ENCODE peak calls at places on chromosomes 12 and 14, in six cellular contexts. H is cardiac fibroblast; Y is HCT116; T is small intestine; U is NB4; D is CD8-positive, alpha-beta T cell. C is an unnamed sample.

GRCh38 chr12:59041241-59042121 is 121.2 kb upstream of the LRIG3 start:
- DNase-seq in D (no peak), H (peak), Y (peak), U (no peak), T (no peak), C (peak)

GRCh38 chr12:123034865-123035264 is 54.4 kb downstream of the ARL6IP4 start:
- DNase-seq in T (no peak), U (peak), D (no peak), H (no peak), Y (no peak), C (peak)

GRCh38 chr14:65776193-65776592 is 363.7 kb downstream of the FUT8 start:
- DNase-seq in D (no peak), T (peak), Y (no peak), U (no peak), H (no peak), C (no peak)

GRCh38 chr12:106766393-106766826 is 8.1 kb upstream of the RIC8B start:
- DNase-seq in D (no peak), H (peak), T (no peak), U (no peak), Y (no peak), C (no peak)

GRCh38 chr12:26939953-26940352 is 1.7 kb downstream of the FGFR1OP2 start:
- DNase-seq in H (no peak), Y (no peak), U (peak), D (no peak), T (peak), C (no peak)

GRCh38 chr12:130818381-130819247 is 20.4 kb downstream of the STX2 start:
- DNase-seq in H (peak), T (peak), D (peak), Y (no peak), U (peak), C (no peak)

GRCh38 chr14:104107101-104107581 is 21.6 kb downstream of the ASPG start:
- DNase-seq in U (no peak), H (no peak), Y (no peak), D (no peak), T (no peak), C (no peak)

GRCh38 chr12:111699-112591 is 45.4 kb downstream of the IQSEC3 start:
- DNase-seq in Y (no peak), H (no peak), D (no peak), U (no peak), T (no peak), C (no peak)

GRCh38 chr12:111246477-111247011 is 122.4 kb downstream of the PHETA1 start:
- DNase-seq in D (no peak), T (no peak), Y (no peak), U (no peak), H (no peak), C (no peak)

GRCh38 chr12:77324763-77325468 is 259.5 kb upstream of the E2F7 start:
- DNase-seq in U (peak), T (peak), Y (peak), H (peak), D (no peak), C (no peak)

GRCh38 chr12:52517005-52517835 is 3.0 kb downstream of the KRT5 start:
- DNase-seq in T (no peak), U (no peak), H (no peak), D (no peak), Y (no peak), C (no peak)

GRCh38 chr12:52515927-52516831 is 4.0 kb downstream of the KRT5 start:
- DNase-seq in T (no peak), D (no peak), U (no peak), H (peak), Y (no peak), C (no peak)

GRCh38 chr12:52513736-52514135 is 6.5 kb downstream of the KRT5 start:
- DNase-seq in U (no peak), D (no peak), T (no peak), Y (no peak), H (no peak), C (no peak)

GRCh38 chr12:52515319-52515646 is 4.9 kb downstream of the KRT5 start:
- DNase-seq in Y (no peak), D (no peak), H (no peak), U (no peak), T (no peak), C (no peak)

DNA sequence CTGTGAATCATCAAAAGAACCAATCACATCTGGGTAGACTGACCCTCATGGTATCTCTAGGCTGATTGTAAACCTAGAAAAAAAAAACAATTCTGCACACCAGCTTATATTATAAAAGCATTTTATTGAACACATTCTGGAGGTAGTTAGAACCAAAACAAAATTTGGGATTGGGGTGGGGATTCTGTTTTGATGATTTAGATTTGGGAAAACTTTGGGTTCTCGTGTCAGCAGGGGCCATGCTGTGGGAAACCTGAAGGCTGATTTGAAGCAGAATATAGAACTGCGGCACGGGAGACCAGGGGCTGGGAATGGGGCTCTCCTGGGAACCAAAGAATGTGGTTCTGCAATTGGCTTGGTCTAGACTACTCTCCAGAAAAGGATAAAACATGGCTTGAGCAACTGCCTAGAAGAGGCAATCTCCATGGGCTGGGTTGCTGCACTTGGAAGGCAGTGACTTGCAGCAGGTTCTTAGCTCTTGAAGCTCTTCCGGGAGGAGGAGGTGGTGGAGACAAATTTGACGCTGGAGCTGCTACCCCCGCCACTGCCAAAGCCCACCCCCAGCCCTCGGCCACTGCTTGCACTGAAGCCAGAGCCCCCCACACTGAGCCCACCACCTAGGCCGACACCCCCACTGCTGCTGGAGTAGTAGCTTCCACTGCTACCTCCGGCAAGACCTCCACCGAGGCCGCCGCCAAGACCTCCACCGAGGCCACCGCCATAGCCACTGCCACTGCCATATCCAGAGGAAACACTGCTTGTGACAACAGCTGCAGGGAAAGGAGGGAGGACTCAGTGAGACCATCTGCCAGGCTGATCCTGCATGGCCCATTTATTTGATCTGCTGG is 5.5 kb downstream of the KRT5 start:
- DNase-seq in U (no peak), Y (no peak), T (no peak), D (no peak), H (no peak), C (no peak)
- H3K4me3 ChIP-seq in U (no peak), Y (no peak), T (no peak), D (no peak), H (no peak), C (no peak)

DNA sequence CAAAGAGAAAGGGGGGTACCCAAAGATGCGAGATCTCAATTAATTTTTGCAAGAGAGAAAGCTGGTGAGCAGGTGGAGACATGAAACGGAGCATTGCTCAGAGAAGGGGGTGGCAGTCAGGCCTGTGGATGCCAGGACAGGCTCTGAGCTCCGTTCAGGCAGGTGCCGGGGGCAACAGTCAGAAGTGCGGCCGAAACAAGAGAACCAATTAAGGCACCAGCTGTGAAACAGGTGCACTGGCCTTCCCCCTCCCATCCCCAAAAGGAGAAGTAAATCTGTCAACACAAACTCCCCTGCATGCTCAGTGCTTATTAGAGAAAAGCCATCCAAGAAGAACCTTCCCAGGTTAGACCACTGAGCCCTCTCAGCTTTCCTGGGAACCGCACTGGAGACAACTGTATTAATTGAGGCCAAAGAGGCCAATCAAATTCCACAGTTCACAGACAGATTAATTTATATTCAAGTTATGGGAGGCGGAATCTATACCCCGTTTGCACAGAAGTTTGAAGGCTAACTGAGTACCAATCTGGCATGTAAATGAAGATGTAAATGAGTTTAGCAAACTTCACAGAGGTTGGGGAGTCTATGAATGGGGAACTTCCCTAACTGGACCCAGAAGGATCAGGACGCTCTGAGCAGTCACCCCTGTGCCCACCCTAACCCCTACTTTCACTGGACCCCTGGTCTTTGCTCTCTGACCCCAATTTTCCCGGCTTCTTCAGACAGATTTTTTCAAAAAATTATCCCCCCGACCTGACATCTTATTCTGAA is 20.9 kb downstream of the OAS2 start:
- DNase-seq in T (no peak), H (no peak), Y (no peak), D (no peak), U (no peak), C (no peak)
- H3K4me3 ChIP-seq in T (no peak), H (no peak), Y (no peak), D (no peak), U (no peak), C (no peak)

DNA sequence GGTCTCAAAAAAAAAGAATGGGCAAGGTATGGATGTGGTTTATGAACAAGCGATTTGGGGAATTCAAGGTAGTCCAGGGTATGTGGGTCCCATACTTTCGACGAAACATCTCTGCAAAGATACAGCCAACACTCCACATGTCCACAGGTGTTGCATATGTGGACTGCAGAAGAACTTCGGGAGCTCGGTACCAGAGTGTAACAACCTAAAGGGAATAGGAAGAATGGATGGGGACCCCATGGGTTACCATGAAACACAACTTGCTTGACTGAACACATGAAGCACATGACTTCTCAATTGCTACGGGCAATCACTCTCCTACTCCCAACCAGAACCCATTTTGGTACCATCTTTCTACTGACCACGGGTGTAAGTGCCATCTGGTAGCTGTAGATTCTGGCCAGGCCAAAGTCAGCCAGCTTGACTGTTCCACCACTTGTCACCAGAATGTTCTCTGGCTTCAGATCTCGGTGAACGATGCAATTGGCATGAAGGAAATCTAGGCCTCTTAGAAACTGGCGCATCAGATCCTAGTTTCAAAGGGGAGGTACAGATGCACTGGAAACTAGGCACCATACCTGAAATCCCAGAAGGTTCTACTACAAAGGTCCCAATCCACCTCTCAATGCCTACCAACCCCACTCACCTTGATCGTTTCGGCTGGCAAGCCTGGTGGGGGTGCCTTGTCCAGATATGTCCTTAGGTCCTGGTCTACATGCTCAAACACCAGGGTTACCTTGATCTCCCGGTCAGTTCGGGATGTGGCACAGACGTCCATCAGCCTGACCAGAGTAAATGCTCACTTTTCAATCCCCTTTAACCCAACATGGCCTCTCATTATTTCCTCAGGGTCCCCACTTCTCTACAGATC is 1.3 kb downstream of the CDK4 start:
- DNase-seq in T (no peak), H (no peak), D (no peak), Y (no peak), U (no peak), C (no peak)
- H3K4me3 ChIP-seq in T (no peak), H (peak), D (peak), Y (peak), U (peak), C (peak)

GRCh38 chr14:34059037-34059924 is 108.4 kb upstream of the EGLN3 start:
- DNase-seq in D (no peak), Y (no peak), H (no peak), U (no peak), T (no peak), C (no peak)
- H3K4me3 ChIP-seq in D (peak), Y (peak), H (peak), U (no peak), T (peak), C (peak)

GRCh38 chr12:13045816-13046215 is 1.6 kb downstream of the FAM234B start:
- DNase-seq in H (peak), D (no peak), T (no peak), U (no peak), Y (no peak), C (no peak)

GRCh38 chr12:13046914-13047472 is 2.8 kb downstream of the FAM234B start:
- DNase-seq in Y (no peak), T (peak), D (no peak), U (no peak), H (no peak), C (no peak)

GRCh38 chr12:13042666-13043230 is 1.4 kb upstream of the FAM234B start:
- DNase-seq in Y (no peak), H (no peak), U (no peak), D (no peak), T (no peak), C (no peak)

GRCh38 chr12:13044859-13045384 is 741 bp downstream of the FAM234B start:
- DNase-seq in D (no peak), T (no peak), Y (no peak), U (no peak), H (peak), C (no peak)

DNA sequence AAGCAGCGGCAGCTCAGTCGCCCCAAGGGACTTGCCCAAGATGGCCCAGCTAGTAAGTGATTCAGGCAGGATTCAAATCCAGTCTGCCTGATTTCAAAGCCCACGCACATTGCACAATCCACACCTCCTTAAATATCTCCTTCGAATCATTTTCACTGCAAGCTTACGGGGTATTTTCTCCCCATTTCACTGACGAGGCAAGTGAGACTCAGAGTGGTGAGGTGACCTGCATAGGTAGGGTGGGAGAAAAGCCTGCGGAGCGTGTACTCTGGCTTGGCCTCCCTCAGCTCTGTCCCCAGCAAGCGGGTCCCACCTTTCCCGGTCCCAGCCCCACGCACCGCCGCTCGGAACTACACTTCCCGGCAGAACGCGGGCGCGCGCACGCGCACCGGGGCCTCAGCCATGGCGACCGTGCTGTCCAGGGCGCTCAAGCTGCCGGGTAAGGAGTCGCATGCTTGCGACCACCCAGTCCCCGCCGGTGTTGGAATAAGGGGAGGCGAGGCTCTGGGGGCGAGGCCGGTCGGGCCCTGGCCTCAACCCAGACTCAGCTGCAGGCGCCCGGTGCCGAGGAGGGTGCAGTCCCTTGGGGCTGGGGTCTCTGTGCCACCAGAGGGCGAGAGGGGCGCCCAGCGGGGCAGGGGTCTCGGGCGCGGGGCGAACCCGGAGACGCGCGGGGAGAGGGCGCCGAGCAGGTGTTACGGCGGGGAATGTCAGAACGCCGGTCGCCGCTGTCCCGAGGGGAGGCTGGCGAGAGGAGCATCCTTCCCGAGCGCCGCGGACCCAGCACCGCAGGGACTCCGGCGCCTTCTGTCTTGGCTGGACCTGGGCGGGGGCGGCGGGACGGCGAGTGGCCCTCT is at the start of gene FAM234B:
- DNase-seq in T (peak), D (peak), Y (peak), H (peak), U (peak), C (peak)
- H3K4me3 ChIP-seq in T (peak), D (peak), Y (peak), H (peak), U (peak), C (peak)

GRCh38 chr12:127169321-127170270 is 1097.4 kb upstream of the TMEM132C start:
- DNase-seq in D (no peak), U (no peak), H (no peak), T (no peak), Y (no peak), C (peak)
- H3K4me3 ChIP-seq in D (no peak), U (no peak), H (no peak), T (no peak), Y (no peak), C (no peak)

GRCh38 chr14:35335388-35336092 is 43.4 kb downstream of the PSMA6 start:
- DNase-seq in U (no peak), Y (no peak), H (peak), D (no peak), T (peak), C (no peak)

GRCh38 chr14:35338731-35339405 is 46.7 kb downstream of the PSMA6 start:
- DNase-seq in H (no peak), D (no peak), Y (no peak), U (no peak), T (no peak), C (no peak)

GRCh38 chr14:35337074-35337556 is 44.9 kb downstream of the PSMA6 start:
- DNase-seq in Y (no peak), U (no peak), T (peak), D (no peak), H (no peak), C (no peak)

GRCh38 chr14:35336171-35337073 is 44.2 kb downstream of the PSMA6 start:
- DNase-seq in T (peak), Y (no peak), U (peak), D (no peak), H (peak), C (no peak)

DNA sequence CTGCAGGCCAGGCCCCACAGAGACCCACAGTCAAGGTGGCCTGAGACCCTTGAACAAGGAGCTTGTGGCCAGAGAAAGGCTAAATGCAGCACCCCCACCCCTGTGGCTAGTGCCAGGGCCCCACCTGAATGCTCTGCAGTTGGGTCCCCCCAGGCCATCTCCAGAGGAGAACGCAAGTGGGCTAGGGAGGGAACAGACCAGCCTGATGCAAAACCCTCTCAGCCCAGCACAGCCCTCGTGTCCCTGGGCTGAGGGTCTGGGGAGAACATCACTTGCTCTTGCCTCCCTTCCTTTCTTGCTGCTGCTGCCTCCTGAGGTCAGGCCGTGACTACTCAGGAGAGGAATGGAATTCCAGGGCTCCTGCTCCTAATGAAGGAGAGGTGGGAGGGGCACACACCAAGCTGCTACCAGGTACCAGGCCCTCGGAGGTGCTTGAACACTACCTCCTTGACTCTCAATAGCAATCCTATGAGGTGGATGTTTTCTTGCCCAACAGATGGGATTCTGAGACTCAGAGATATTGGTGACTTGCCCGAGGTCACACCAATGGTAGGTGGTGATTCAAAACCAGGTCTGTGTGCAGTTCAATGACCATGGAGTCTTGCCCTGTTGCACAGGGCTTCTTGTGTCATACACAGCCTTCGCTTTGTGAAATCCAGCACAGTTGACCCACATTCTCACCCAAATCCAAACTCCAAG is 45.5 kb downstream of the PSMA6 start:
- DNase-seq in Y (no peak), U (no peak), T (peak), H (no peak), D (no peak), C (no peak)
- H3K4me3 ChIP-seq in Y (no peak), U (no peak), T (no peak), H (no peak), D (no peak), C (no peak)

C was measured in AG09309.